ENCODE peak calls at places on chromosomes 1 and 21, in six cellular contexts. X is spleen, P is thyroid gland, F is heart left ventricle, G is suprapubic skin, C is body of pancreas. M is an unnamed sample.

GRCh38 chr1:55694297-55694696 is 479.1 kb upstream of the USP24 start:
- DNase-seq in P (peak; percentile 80), G (no peak), X (no peak), F (no peak), C (peak; percentile 76), M (no peak)

GRCh38 chr1:247905899-247906503 is 10.6 kb downstream of the OR2W3 start:
- DNase-seq in G (no peak), P (no peak), X (no peak), F (no peak), C (no peak), M (no peak)

GRCh38 chr1:21868482-21868881 is 56.4 kb downstream of the LDLRAD2 start:
- DNase-seq in F (no peak), C (no peak), P (no peak), G (no peak), X (no peak), M (no peak)

GRCh38 chr1:27045973-27046558 is 33.4 kb upstream of the TENT5B start:
- DNase-seq in F (peak; percentile 53), G (no peak), X (peak; percentile 89), C (peak; percentile 72), P (peak; percentile 53), M (no peak)

GRCh38 chr1:180213401-180214177 is 16.5 kb upstream of the LHX4 start:
- DNase-seq in C (no peak), G (peak; percentile 45), F (no peak), P (no peak), X (peak; percentile 72), M (no peak)

GRCh38 chr1:117095237-117095636 is 26.3 kb downstream of the TRIM45 start:
- DNase-seq in F (no peak), G (no peak), P (no peak), X (no peak), C (no peak), M (no peak)

GRCh38 chr1:12168451-12169160 is 1.8 kb downstream of the TNFRSF1B start:
- DNase-seq in P (no peak), F (peak; percentile 65), C (no peak), G (no peak), X (no peak), M (no peak)

GRCh38 chr1:65418522-65419185 is 1.8 kb upstream of the LEPR start:
- DNase-seq in F (no peak), X (no peak), G (no peak), P (no peak), C (no peak), M (no peak)

GRCh38 chr1:3464649-3465025 is 10.2 kb downstream of the ARHGEF16 start:
- DNase-seq in P (no peak), C (no peak), F (no peak), X (peak; percentile 41), G (no peak), M (no peak)

GRCh38 chr1:20588634-20589225 is at the start of gene CDA:
- DNase-seq in G (no peak), P (no peak), C (no peak), F (no peak), X (peak; percentile 82), M (no peak)

GRCh38 chr1:59272507-59272906 is 24.4 kb upstream of the FGGY start:
- DNase-seq in G (no peak), C (no peak), P (no peak), F (no peak), X (no peak), M (no peak)

GRCh38 chr1:153474349-153474748 is 13.9 kb upstream of the S100A7 start:
- DNase-seq in G (no peak), P (no peak), X (no peak), C (no peak), F (no peak), M (no peak)

GRCh38 chr1:243447844-243448243 is 192.0 kb downstream of the SDCCAG8 start:
- DNase-seq in G (no peak), P (no peak), C (no peak), F (no peak), X (no peak), M (no peak)

GRCh38 chr1:99170516-99170915 is 93.8 kb upstream of the PLPPR4 start:
- DNase-seq in P (no peak), G (no peak), X (no peak), C (no peak), F (no peak), M (no peak)

GRCh38 chr1:27142464-27142863 is 12.5 kb downstream of the SLC9A1 start:
- DNase-seq in P (no peak), X (no peak), F (no peak), C (no peak), G (no peak), M (no peak)

GRCh38 chr1:59565611-59566410 is 248.9 kb upstream of the HOOK1 start:
- DNase-seq in X (no peak), G (no peak), F (peak; percentile 12), C (no peak), P (no peak), M (peak; percentile 51)

GRCh38 chr1:236124965-236125364 is 17.4 kb upstream of the GPR137B start:
- DNase-seq in P (no peak), X (peak; percentile 37), F (no peak), C (no peak), G (no peak), M (no peak)

GRCh38 chr1:17839641-17840196 is 84.6 kb downstream of the ACTL8 start:
- DNase-seq in C (no peak), X (no peak), P (no peak), F (no peak), G (no peak), M (no peak)

GRCh38 chr21:45828580-45829565 is 152.7 kb upstream of the COL6A1 start:
- DNase-seq in F (no peak), P (no peak), X (peak; percentile 77), C (no peak), G (no peak), M (peak; percentile 68)

GRCh38 chr1:116999596-116999995 is 2.0 kb upstream of the CD101 start:
- DNase-seq in G (no peak), F (no peak), X (no peak), C (no peak), P (no peak), M (no peak)

GRCh38 chr1:209937996-209938959 is at the start of gene SYT14:
- DNase-seq in G (no peak), F (no peak), C (peak; percentile 36), X (no peak), P (peak; percentile 75), M (no peak)

GRCh38 chr1:177909416-177909815 is 60.4 kb downstream of the SEC16B start:
- DNase-seq in P (no peak), G (no peak), F (no peak), X (no peak), C (no peak), M (no peak)

GRCh38 chr1:242651817-242652216 is 127.3 kb upstream of the PLD5 start:
- DNase-seq in P (no peak), F (no peak), C (no peak), X (no peak), G (no peak), M (no peak)

GRCh38 chr21:29650561-29651022 is 289.2 kb downstream of the GRIK1 start:
- DNase-seq in P (no peak), X (no peak), F (no peak), C (no peak), G (no peak), M (no peak)

GRCh38 chr1:76576876-76577817 is 290.1 kb upstream of the ST6GALNAC5 start:
- DNase-seq in X (no peak), P (no peak), G (no peak), C (no peak), F (no peak), M (no peak)

GRCh38 chr1:222049176-222049575 is 307.3 kb upstream of the DUSP10 start:
- DNase-seq in P (no peak), C (no peak), F (no peak), X (no peak), G (no peak), M (no peak)

GRCh38 chr1:34701326-34702129 is 53.3 kb upstream of the GJB5 start:
- DNase-seq in X (no peak), F (no peak), G (no peak), C (no peak), P (no peak), M (peak; percentile 31)
- TF ChIP-seq POLR2A in X (no peak), F (no peak), G (no peak), C (no peak), P (no peak), M (no peak)

DNA sequence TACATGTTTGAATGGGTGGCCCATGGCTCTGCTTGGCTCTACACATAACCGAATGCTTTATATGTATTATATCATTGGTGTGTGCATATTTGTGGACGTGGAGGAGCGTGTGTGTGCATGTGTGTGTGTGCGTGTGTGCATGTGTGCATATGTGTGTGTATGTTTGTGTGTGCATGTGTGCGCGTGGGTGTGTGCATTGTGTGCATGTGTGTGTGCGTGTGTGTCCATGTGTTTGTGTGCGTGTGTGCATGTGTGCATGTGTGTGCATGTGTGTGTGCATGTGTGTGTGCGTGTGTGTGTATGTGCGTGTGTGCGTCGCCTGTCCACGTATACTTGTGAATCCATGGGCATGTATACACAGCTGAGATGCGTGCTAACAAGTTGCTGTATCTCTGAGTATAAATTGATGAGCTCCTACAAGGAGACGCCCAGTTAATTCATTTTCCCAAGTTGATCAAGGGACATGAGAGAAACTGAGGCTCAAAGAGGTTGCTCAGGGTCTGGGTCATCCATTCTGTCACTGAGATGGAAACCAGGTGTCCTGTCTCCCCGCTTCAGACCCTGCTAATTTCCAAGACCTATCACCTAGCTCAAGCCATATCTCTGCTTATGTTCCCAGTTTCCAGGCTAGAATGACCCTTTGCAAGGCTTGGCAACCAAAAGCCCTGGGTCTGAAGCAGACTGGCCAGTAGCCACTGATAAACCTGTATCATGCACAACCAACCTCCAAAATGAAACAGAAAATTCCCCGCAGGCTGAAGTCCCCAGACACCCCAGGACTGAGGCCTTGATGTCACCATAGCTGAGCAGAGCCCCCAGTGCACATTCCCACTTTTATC is 2.8 kb upstream of the CTRC start:
- DNase-seq in X (no peak), F (no peak), G (no peak), P (no peak), C (peak; percentile 56), M (no peak)
- TF ChIP-seq POLR2A in X (no peak), F (no peak), G (no peak), P (no peak), C (no peak), M (no peak)

GRCh38 chr1:93150729-93151128 is 29.5 kb downstream of the TMED5 start:
- DNase-seq in C (no peak), F (no peak), P (no peak), G (no peak), X (no peak), M (no peak)
- TF ChIP-seq POLR2A in C (no peak), F (no peak), P (no peak), G (no peak), X (no peak), M (no peak)

DNA sequence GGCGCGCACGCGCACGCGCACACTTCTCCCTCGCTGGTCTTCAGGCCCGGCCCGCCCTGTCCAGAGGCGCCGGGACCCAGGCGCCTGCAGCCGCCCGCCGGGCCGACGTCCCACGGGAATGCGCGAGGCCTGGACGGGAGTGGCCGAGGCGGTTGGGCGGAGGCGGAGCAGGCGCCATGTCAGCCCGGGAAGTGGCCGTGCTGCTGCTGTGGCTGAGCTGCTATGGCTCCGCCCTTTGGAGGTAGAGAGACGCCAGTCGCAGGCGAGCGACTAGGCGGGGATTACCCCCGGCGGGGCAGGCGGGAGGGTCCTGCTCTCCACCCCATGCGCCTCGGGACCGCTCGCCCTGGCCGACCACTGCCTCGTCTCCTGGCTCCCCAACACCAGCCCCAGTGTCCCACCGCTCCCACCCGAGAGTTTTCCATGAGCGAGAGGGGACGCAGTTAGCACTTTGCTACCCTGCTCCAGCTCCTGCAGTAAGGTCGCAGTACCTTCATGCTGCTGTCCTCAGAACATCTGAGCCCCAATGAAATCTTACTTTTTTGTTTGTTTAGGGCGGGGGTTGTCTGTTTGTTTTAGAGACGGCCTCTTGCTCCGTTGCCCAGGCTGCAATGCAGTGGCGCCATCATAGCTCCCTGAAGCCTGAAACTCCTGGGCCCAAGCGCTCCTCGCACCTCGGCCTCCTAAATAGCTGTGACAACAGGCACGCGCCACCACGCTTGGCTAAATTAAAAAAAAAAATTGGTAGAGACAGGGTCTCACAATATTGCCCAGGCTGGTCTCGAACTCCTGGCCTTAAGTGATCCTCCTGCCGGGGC is at the start of gene CATSPERE:
- DNase-seq in F (peak; percentile 92), X (peak; percentile 96), P (peak; percentile 94), C (peak; percentile 95), G (peak; percentile 93), M (peak; percentile 68)
- TF ChIP-seq POLR2A in F (peak; percentile 72), X (no peak), P (peak; percentile 95), C (peak; percentile 98), G (no peak), M (no peak)

M was measured in lower leg skin.